ENCODE peak calls at places on chromosomes 5 and 9, in seven cellular contexts. One of them, this sample, is unnamed.

GRCh38 chr5:6766558-6767191 is 53.4 kb downstream of the TENT4A start:
- DNase-seq in HepG2: no peak
- DNase-seq in SK-N-SH: peak; percentile 89
- DNase-seq in HCT116: peak; percentile 77
- DNase-seq in GM12878: no peak
- DNase-seq in H1: no peak
- DNase-seq in K562: no peak
- DNase-seq in this sample: peak; percentile 88

GRCh38 chr5:167814828-167815227 is 476.6 kb upstream of the WWC1 start:
- DNase-seq in HepG2: no peak
- DNase-seq in SK-N-SH: no peak
- DNase-seq in K562: no peak
- DNase-seq in H1: no peak
- DNase-seq in GM12878: no peak
- DNase-seq in HCT116: no peak
- DNase-seq in this sample: peak; percentile 17

GRCh38 chr9:15936316-15936869 is 383.6 kb downstream of the CCDC171 start:
- DNase-seq in K562: no peak
- DNase-seq in H1: no peak
- DNase-seq in GM12878: no peak
- DNase-seq in HCT116: no peak
- DNase-seq in SK-N-SH: peak; percentile 19
- DNase-seq in HepG2: no peak
- DNase-seq in this sample: no peak

GRCh38 chr5:132263548-132264261 is 6.2 kb downstream of the PDLIM4 start:
- DNase-seq in K562: peak; percentile 72
- DNase-seq in SK-N-SH: peak; percentile 29
- DNase-seq in HepG2: no peak
- DNase-seq in H1: no peak
- DNase-seq in GM12878: no peak
- DNase-seq in HCT116: no peak
- DNase-seq in this sample: no peak

GRCh38 chr9:76595645-76596044 is 136.7 kb downstream of the GCNT1 start:
- DNase-seq in SK-N-SH: no peak
- DNase-seq in HCT116: no peak
- DNase-seq in HepG2: no peak
- DNase-seq in K562: no peak
- DNase-seq in H1: no peak
- DNase-seq in GM12878: no peak
- DNase-seq in this sample: no peak

GRCh38 chr9:30235068-30235467 is 2149.4 kb upstream of the ACO1 start:
- DNase-seq in HCT116: no peak
- DNase-seq in HepG2: no peak
- DNase-seq in SK-N-SH: no peak
- DNase-seq in K562: no peak
- DNase-seq in GM12878: no peak
- DNase-seq in H1: no peak
- DNase-seq in this sample: no peak

GRCh38 chr5:67015577-67016290 is 180.9 kb downstream of the CD180 start:
- DNase-seq in SK-N-SH: no peak
- DNase-seq in K562: peak; percentile 35
- DNase-seq in H1: no peak
- DNase-seq in HepG2: no peak
- DNase-seq in HCT116: no peak
- DNase-seq in GM12878: no peak
- DNase-seq in this sample: no peak

GRCh38 chr5:178404987-178405386 is 172.4 kb upstream of the PHYKPL start:
- DNase-seq in HepG2: no peak
- DNase-seq in SK-N-SH: no peak
- DNase-seq in GM12878: no peak
- DNase-seq in H1: no peak
- DNase-seq in K562: no peak
- DNase-seq in HCT116: no peak
- DNase-seq in this sample: no peak

GRCh38 chr9:78396087-78396486 is 99.2 kb downstream of the PSAT1 start:
- DNase-seq in GM12878: no peak
- DNase-seq in HCT116: no peak
- DNase-seq in H1: no peak
- DNase-seq in HepG2: peak; percentile 30
- DNase-seq in K562: no peak
- DNase-seq in SK-N-SH: no peak
- DNase-seq in this sample: no peak

GRCh38 chr5:42321800-42322199 is 101.4 kb upstream of the GHR start:
- DNase-seq in HCT116: no peak
- DNase-seq in SK-N-SH: no peak
- DNase-seq in GM12878: no peak
- DNase-seq in HepG2: no peak
- DNase-seq in H1: no peak
- DNase-seq in K562: no peak
- DNase-seq in this sample: peak; percentile 3

GRCh38 chr5:135934939-135935338 is 19.8 kb downstream of the LECT2 start:
- DNase-seq in HepG2: no peak
- DNase-seq in H1: no peak
- DNase-seq in GM12878: no peak
- DNase-seq in SK-N-SH: no peak
- DNase-seq in HCT116: no peak
- DNase-seq in K562: no peak
- DNase-seq in this sample: peak; percentile 32

GRCh38 chr9:33172256-33172678 is 5.1 kb upstream of the B4GALT1 start:
- DNase-seq in HepG2: peak; percentile 79
- DNase-seq in K562: peak; percentile 41
- DNase-seq in H1: no peak
- DNase-seq in HCT116: no peak
- DNase-seq in GM12878: no peak
- DNase-seq in SK-N-SH: no peak
- DNase-seq in this sample: no peak

GRCh38 chr5:150266807-150267408 is 22.7 kb downstream of the CAMK2A start:
- DNase-seq in K562: no peak
- DNase-seq in GM12878: no peak
- DNase-seq in H1: no peak
- DNase-seq in HepG2: no peak
- DNase-seq in HCT116: no peak
- DNase-seq in SK-N-SH: peak; percentile 53
- DNase-seq in this sample: no peak

GRCh38 chr5:96312383-96312782 is 120.7 kb downstream of the PCSK1 start:
- DNase-seq in HCT116: no peak
- DNase-seq in SK-N-SH: no peak
- DNase-seq in K562: no peak
- DNase-seq in GM12878: no peak
- DNase-seq in H1: no peak
- DNase-seq in HepG2: no peak
- DNase-seq in this sample: no peak

GRCh38 chr5:139495644-139496435 is 13.3 kb upstream of the STING1 start:
- DNase-seq in GM12878: no peak
- DNase-seq in SK-N-SH: no peak
- DNase-seq in H1: no peak
- DNase-seq in HepG2: no peak
- DNase-seq in HCT116: no peak
- DNase-seq in K562: no peak
- DNase-seq in this sample: no peak

GRCh38 chr9:124869466-124869985 is 7.6 kb downstream of the ARPC5L start:
- DNase-seq in H1: no peak
- DNase-seq in GM12878: no peak
- DNase-seq in K562: no peak
- DNase-seq in SK-N-SH: peak; percentile 68
- DNase-seq in HCT116: no peak
- DNase-seq in HepG2: no peak
- DNase-seq in this sample: no peak

GRCh38 chr9:128439273-128439672 is 16.5 kb upstream of the ODF2 start:
- DNase-seq in GM12878: no peak
- DNase-seq in H1: no peak
- DNase-seq in K562: no peak
- DNase-seq in HepG2: no peak
- DNase-seq in SK-N-SH: no peak
- DNase-seq in HCT116: no peak
- DNase-seq in this sample: no peak

GRCh38 chr5:107104774-107105050 is 566.0 kb downstream of the EFNA5 start:
- DNase-seq in HCT116: no peak
- DNase-seq in H1: no peak
- DNase-seq in HepG2: no peak
- DNase-seq in K562: no peak
- DNase-seq in SK-N-SH: no peak
- DNase-seq in GM12878: peak; percentile 28
- DNase-seq in this sample: peak; percentile 30

GRCh38 chr5:116144103-116144502 is 59.3 kb downstream of the COMMD10 start:
- DNase-seq in SK-N-SH: no peak
- DNase-seq in GM12878: no peak
- DNase-seq in H1: no peak
- DNase-seq in HepG2: no peak
- DNase-seq in HCT116: no peak
- DNase-seq in K562: no peak
- DNase-seq in this sample: no peak

GRCh38 chr5:116142495-116142894 is 57.7 kb downstream of the COMMD10 start:
- DNase-seq in HCT116: no peak
- DNase-seq in K562: no peak
- DNase-seq in SK-N-SH: no peak
- DNase-seq in HepG2: no peak
- DNase-seq in H1: no peak
- DNase-seq in GM12878: no peak
- DNase-seq in this sample: no peak

DNA sequence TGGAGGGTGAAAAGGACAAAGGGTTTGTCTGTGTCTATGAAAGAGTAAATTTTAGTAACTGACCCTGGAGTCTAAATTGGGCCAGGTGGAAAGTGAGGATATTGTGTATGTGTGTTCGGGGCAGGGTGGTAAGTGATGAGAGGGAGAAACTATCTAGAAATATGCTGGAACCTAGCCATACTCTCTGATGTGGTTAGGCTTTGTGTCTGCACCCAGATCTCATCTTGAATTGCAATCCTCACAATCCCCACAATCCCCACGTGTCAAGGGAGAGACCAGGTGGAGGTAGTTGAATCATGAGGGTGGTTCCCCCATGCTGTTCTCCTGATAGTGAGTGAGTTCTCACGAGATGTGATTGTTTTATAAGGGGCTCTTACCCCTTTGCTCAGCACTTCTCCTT is 60.6 kb downstream of the COMMD10 start:
- DNase-seq in SK-N-SH: no peak
- DNase-seq in H1: no peak
- DNase-seq in GM12878: no peak
- DNase-seq in HepG2: no peak
- DNase-seq in K562: no peak
- DNase-seq in HCT116: no peak
- DNase-seq in this sample: no peak
- TF ChIP-seq JUND in SK-N-SH: no peak
- TF ChIP-seq JUND in H1: no peak
- TF ChIP-seq JUND in GM12878: no peak
- TF ChIP-seq JUND in HepG2: no peak
- TF ChIP-seq JUND in K562: no peak
- TF ChIP-seq JUND in HCT116: no peak
- TF ChIP-seq JUND in this sample: no peak

GRCh38 chr5:18999478-18999877 is 988.5 kb downstream of the CDH18 start:
- DNase-seq in HCT116: no peak
- DNase-seq in SK-N-SH: no peak
- DNase-seq in H1: no peak
- DNase-seq in GM12878: no peak
- DNase-seq in K562: no peak
- DNase-seq in HepG2: no peak
- DNase-seq in this sample: no peak

GRCh38 chr5:19002111-19002510 is 985.9 kb downstream of the CDH18 start:
- DNase-seq in H1: no peak
- DNase-seq in HCT116: no peak
- DNase-seq in SK-N-SH: no peak
- DNase-seq in HepG2: no peak
- DNase-seq in K562: no peak
- DNase-seq in GM12878: no peak
- DNase-seq in this sample: no peak

GRCh38 chr5:19001054-19001453 is 986.9 kb downstream of the CDH18 start:
- DNase-seq in GM12878: no peak
- DNase-seq in K562: no peak
- DNase-seq in HepG2: no peak
- DNase-seq in HCT116: no peak
- DNase-seq in SK-N-SH: no peak
- DNase-seq in H1: no peak
- DNase-seq in this sample: no peak

GRCh38 chr5:19001527-19001926 is 986.5 kb downstream of the CDH18 start:
- DNase-seq in SK-N-SH: no peak
- DNase-seq in K562: no peak
- DNase-seq in HepG2: no peak
- DNase-seq in H1: no peak
- DNase-seq in GM12878: no peak
- DNase-seq in HCT116: no peak
- DNase-seq in this sample: no peak
- TF ChIP-seq JUND in SK-N-SH: no peak
- TF ChIP-seq JUND in K562: no peak
- TF ChIP-seq JUND in HepG2: no peak
- TF ChIP-seq JUND in H1: no peak
- TF ChIP-seq JUND in GM12878: no peak
- TF ChIP-seq JUND in HCT116: no peak
- TF ChIP-seq JUND in this sample: no peak

GRCh38 chr9:292915-293314 is 78.2 kb downstream of the DOCK8 start:
- DNase-seq in HCT116: no peak
- DNase-seq in GM12878: no peak
- DNase-seq in H1: no peak
- DNase-seq in SK-N-SH: no peak
- DNase-seq in K562: no peak
- DNase-seq in HepG2: no peak
- DNase-seq in this sample: peak; percentile 31
- TF ChIP-seq JUND in HCT116: no peak
- TF ChIP-seq JUND in GM12878: no peak
- TF ChIP-seq JUND in H1: no peak
- TF ChIP-seq JUND in SK-N-SH: no peak
- TF ChIP-seq JUND in K562: no peak
- TF ChIP-seq JUND in HepG2: no peak
- TF ChIP-seq JUND in this sample: no peak

GRCh38 chr9:87465791-87466190 is 31.9 kb upstream of the DAPK1 start:
- DNase-seq in H1: no peak
- DNase-seq in HepG2: no peak
- DNase-seq in GM12878: no peak
- DNase-seq in SK-N-SH: no peak
- DNase-seq in K562: no peak
- DNase-seq in HCT116: no peak
- DNase-seq in this sample: no peak

GRCh38 chr9:87469833-87470465 is 27.7 kb upstream of the DAPK1 start:
- DNase-seq in H1: no peak
- DNase-seq in GM12878: no peak
- DNase-seq in HCT116: no peak
- DNase-seq in HepG2: no peak
- DNase-seq in K562: peak; percentile 39
- DNase-seq in SK-N-SH: no peak
- DNase-seq in this sample: no peak

GRCh38 chr9:87467187-87467586 is 30.5 kb upstream of the DAPK1 start:
- DNase-seq in K562: no peak
- DNase-seq in SK-N-SH: no peak
- DNase-seq in HCT116: no peak
- DNase-seq in HepG2: no peak
- DNase-seq in GM12878: no peak
- DNase-seq in H1: no peak
- DNase-seq in this sample: no peak

GRCh38 chr9:87464992-87465378 is 32.7 kb upstream of the DAPK1 start:
- DNase-seq in K562: no peak
- DNase-seq in H1: no peak
- DNase-seq in GM12878: no peak
- DNase-seq in HepG2: no peak
- DNase-seq in HCT116: no peak
- DNase-seq in SK-N-SH: no peak
- DNase-seq in this sample: no peak

GRCh38 chr9:87464110-87464991 is 33.3 kb upstream of the DAPK1 start:
- DNase-seq in HepG2: no peak
- DNase-seq in GM12878: peak; percentile 82
- DNase-seq in SK-N-SH: no peak
- DNase-seq in HCT116: no peak
- DNase-seq in H1: no peak
- DNase-seq in K562: no peak
- DNase-seq in this sample: no peak
- TF ChIP-seq JUND in HepG2: no peak
- TF ChIP-seq JUND in GM12878: peak; percentile 73
- TF ChIP-seq JUND in SK-N-SH: no peak
- TF ChIP-seq JUND in HCT116: no peak
- TF ChIP-seq JUND in H1: no peak
- TF ChIP-seq JUND in K562: no peak
- TF ChIP-seq JUND in this sample: no peak